ENCODE peak calls at places on chromosomes 13 and 19, in nine cellular contexts. D is PC-3; P is HepG2; L is stomach; V is ovary; E is CD8-positive, alpha-beta T cell; S is breast epithelium; W is cardiac muscle cell; I is heart left ventricle. Z is an unnamed sample.

GRCh38 chr13:78610381-78610883 is 7.1 kb upstream of the POU4F1 start:
- DNase-seq in W (no peak), S (no peak), P (no peak), E (no peak), I (no peak), D (peak; percentile 20), L (no peak), V (no peak), Z (no peak)

GRCh38 chr19:29884044-29884443 is 58.0 kb upstream of the URI1 start:
- DNase-seq in I (no peak), S (no peak), D (no peak), P (no peak), L (no peak), E (no peak), V (no peak), W (no peak), Z (no peak)

GRCh38 chr13:71775946-71776345 is 91.1 kb downstream of the DACH1 start:
- DNase-seq in E (no peak), S (no peak), W (no peak), P (no peak), I (no peak), V (no peak), L (no peak), D (no peak), Z (no peak)

GRCh38 chr13:41411536-41411935 is 45.8 kb upstream of the RGCC start:
- DNase-seq in V (no peak), L (no peak), D (peak; percentile 58), S (no peak), P (peak; percentile 62), E (no peak), I (no peak), W (no peak), Z (no peak)

GRCh38 chr19:34189917-34190425 is 17.7 kb downstream of the LSM14A start:
- DNase-seq in W (no peak), P (no peak), E (no peak), S (no peak), V (no peak), L (no peak), I (no peak), D (no peak), Z (no peak)

GRCh38 chr19:11767633-11768133 is 883 bp downstream of the ZNF441 start:
- DNase-seq in L (peak; percentile 49), E (no peak), V (peak; percentile 23), I (peak; percentile 30), D (peak; percentile 43), P (peak; percentile 72), S (peak; percentile 31), W (peak; percentile 50), Z (no peak)

GRCh38 chr13:113369881-113370280 is 6.0 kb upstream of the GRTP1 start:
- DNase-seq in E (no peak), S (no peak), V (no peak), W (no peak), L (peak; percentile 3), P (no peak), D (no peak), I (no peak), Z (no peak)

GRCh38 chr13:60584976-60585375 is 188.0 kb downstream of the TDRD3 start:
- DNase-seq in I (peak; percentile 24), E (no peak), W (no peak), D (no peak), P (no peak), V (no peak), L (no peak), S (no peak), Z (no peak)

GRCh38 chr19:3575260-3575741 is 2.6 kb downstream of the HMG20B start:
- DNase-seq in E (no peak), D (no peak), I (no peak), W (peak; percentile 44), V (no peak), S (no peak), L (peak; percentile 42), P (peak; percentile 55), Z (no peak)

GRCh38 chr13:35826626-35827254 is 304.4 kb downstream of the DCLK1 start:
- DNase-seq in P (no peak), L (no peak), W (no peak), E (no peak), D (no peak), I (no peak), S (no peak), V (no peak), Z (no peak)

GRCh38 chr13:36175621-36176020 is 38.7 kb downstream of the SOHLH2 start:
- DNase-seq in S (no peak), P (no peak), V (no peak), L (no peak), I (no peak), W (no peak), E (no peak), D (no peak), Z (no peak)

DNA sequence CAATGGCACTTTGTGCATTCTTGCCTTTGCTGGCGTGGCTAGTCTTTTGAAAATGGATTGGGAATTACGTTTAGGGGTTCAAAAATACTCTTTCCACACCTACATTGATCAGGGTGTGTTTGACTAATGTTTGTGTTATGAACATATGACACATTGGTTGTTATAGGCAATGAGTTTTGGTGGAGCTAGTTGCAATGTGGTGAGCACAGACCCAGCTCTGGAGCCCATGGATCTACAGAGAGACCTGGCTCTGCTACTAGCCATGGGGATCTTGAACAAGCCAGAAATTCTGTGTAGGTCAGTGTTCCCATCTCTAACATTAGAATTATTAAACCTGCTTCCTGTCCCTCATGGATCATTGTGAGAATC is 222.4 kb upstream of the UBL3 start:
- DNase-seq in E (no peak), L (no peak), P (no peak), I (no peak), W (no peak), D (no peak), V (no peak), S (no peak), Z (no peak)
- H3K27ac ChIP-seq in E (no peak overlapping the region), L (peak overlapping the region; percentile 80), P (no peak overlapping the region), I (no peak overlapping the region), W (no peak overlapping the region), D (no peak overlapping the region), V (no peak overlapping the region), S (no peak overlapping the region), Z (no peak overlapping the region)

DNA sequence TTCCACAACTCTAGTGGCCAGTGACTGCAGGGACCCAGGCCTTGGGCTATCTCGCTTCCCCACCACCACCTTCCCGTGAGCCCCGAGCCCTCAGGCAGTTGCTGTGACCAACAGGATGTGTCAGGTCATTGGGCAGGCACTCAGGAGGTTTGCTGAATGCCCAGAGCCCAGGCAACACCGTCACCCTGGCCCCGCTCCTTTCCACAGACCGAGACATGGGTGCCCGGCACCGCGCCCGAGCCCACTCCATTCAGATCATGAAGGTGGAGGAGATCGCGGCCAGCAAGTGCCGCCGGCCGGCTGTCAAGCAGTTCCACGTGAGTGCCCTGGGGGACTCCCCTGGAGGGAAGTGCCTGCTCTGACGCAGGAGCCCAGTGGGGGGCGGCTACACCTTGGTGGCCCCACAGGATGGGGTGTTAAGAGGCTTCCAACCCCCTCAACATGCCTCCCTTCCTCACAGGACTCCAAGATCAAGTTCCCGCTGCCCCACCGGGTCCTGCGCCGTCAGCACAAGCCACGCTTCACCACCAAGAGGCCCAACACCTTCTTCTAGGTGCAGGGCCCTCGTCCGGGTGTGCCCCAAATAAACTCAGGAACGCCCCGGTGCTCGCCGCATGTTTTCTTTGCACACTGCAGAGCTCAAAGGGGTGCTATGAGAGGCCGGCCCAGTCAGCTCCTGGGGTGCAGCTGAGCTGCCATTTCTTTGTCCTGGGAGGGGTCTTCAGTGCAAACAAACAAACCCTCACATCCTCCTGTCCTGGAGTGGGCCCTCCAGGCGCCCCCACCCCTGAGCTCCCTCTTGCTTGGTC is 3.2 kb downstream of the RPL18A start:
- DNase-seq in P (no peak), I (no peak), V (no peak), S (no peak), E (no peak), D (no peak), W (no peak), L (no peak), Z (no peak)
- H3K4me3 ChIP-seq in P (no peak overlapping the region), I (no peak overlapping the region), V (no peak overlapping the region), S (no peak overlapping the region), E (no peak overlapping the region), D (peak overlapping the region; percentile 87), W (no peak overlapping the region), L (no peak overlapping the region), Z (no peak overlapping the region)

GRCh38 chr19:18587962-18588610 is 512 bp upstream of the REX1BD start:
- DNase-seq in E (no peak), W (no peak), L (no peak), I (no peak), D (no peak), S (no peak), P (peak; percentile 53), V (no peak), Z (no peak)

GRCh38 chr19:18589380-18590272 is 1.0 kb downstream of the REX1BD start:
- DNase-seq in S (peak; percentile 61), V (peak; percentile 62), L (peak; percentile 74), D (peak; percentile 63), P (peak; percentile 65), W (peak; percentile 81), I (peak; percentile 70), E (peak; percentile 58), Z (no peak)

GRCh38 chr19:18588611-18589379 is at the start of gene REX1BD:
- DNase-seq in P (peak; percentile 78), V (peak; percentile 88), D (peak; percentile 75), L (peak; percentile 80), E (peak; percentile 83), I (peak; percentile 92), W (peak; percentile 87), S (peak; percentile 59), Z (peak; percentile 89)

GRCh38 chr19:18591735-18592385 is 3.3 kb downstream of the REX1BD start:
- DNase-seq in W (no peak), P (no peak), S (no peak), E (no peak), L (no peak), D (no peak), V (no peak), I (no peak), Z (no peak)

DNA sequence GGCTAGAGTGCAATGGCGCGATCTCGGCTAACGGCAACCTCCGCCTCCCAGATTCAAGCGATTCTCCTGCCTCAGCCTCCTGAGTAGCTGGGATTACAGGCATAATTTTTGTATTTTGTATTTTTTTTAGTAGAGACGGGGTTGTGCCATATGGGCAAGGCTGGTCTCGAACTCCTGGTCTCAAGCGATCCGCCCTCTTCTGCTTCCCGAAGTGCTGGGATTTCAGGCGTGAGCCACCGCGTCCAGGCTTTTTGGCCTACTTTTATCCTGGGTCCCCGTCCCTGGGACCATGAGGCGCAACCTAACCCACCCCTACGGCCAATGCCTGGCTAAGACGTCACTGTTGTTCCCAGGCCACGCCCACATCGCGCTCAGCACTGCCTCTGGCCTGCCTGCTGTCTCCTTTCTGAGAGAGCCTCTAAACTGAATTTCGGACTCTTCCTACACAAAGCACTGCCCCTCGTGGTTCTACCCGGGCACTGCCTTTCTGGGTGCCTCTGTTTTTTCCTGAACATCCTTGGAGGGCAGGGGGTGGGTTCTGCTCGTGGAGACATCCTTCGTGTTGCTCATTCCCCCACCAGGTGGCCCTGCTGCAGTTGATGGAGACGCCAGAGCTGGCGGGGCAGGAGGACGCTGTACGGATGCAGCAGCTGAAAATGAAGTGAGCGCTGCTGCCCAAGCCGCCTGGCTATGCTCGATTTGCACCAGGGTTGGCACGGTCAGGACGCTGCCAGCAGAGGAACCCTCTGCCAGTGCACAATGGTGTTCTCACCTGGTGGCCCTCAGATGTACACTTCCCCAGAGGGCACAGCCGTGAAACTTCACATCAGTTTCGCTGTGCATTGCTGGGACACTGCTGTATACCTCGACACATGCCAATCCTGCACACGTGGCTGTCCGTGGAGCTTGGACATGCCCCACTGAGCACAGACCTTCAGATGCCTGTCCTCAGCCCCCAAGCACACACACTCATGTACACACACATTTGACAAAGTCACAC is 2.0 kb downstream of the REX1BD start:
- DNase-seq in S (peak; percentile 82), W (peak; percentile 92), V (no peak), P (peak; percentile 76), E (no peak), D (no peak), I (peak; percentile 49), L (no peak), Z (peak; percentile 74)
- TF ChIP-seq CTCF in S (peak; percentile 24), W (peak; percentile 39), V (no peak), P (peak; percentile 67), E (no peak), D (no peak), I (no peak), L (no peak), Z (no peak)

GRCh38 chr19:14107581-14108461 is 9.7 kb downstream of the PRKACA start:
- DNase-seq in P (no peak), L (no peak), E (no peak), S (no peak), V (peak; percentile 57), D (peak; percentile 18), I (peak; percentile 90), W (no peak), Z (no peak)
- H3K27ac ChIP-seq in P (no peak overlapping the region), L (peak overlapping the region; percentile 79), E (no peak overlapping the region), S (peak overlapping the region; percentile 55), V (peak overlapping the region; percentile 70), D (no peak overlapping the region), I (peak overlapping the region; percentile 89), W (peak overlapping the region; percentile 75), Z (peak overlapping the region; percentile 81)

Z was measured in coronary artery.